ENCODE peak calls at places on chromosomes 2 and 18, in four cellular contexts. One of them, this sample, is unnamed.

GRCh38 chr18:31197676-31198075 is 35.0 kb upstream of the DSC1 start:
- DNase-seq in transverse colon: no peak
- DNase-seq in upper lobe of left lung: no peak
- DNase-seq in HCT116: peak; percentile 23
- DNase-seq in this sample: no peak

GRCh38 chr2:161428240-161428587 is 12.1 kb downstream of the TBR1 start:
- DNase-seq in transverse colon: no peak
- DNase-seq in upper lobe of left lung: no peak
- DNase-seq in HCT116: no peak
- DNase-seq in this sample: no peak

GRCh38 chr2:222290691-222291484 is 7.9 kb downstream of the PAX3 start:
- DNase-seq in transverse colon: no peak
- DNase-seq in upper lobe of left lung: no peak
- DNase-seq in HCT116: no peak
- DNase-seq in this sample: no peak

GRCh38 chr2:121565389-121566250 is 34.9 kb downstream of the RNU4ATAC start:
- DNase-seq in transverse colon: no peak
- DNase-seq in upper lobe of left lung: no peak
- DNase-seq in HCT116: no peak
- DNase-seq in this sample: no peak

GRCh38 chr2:230738391-230738811 is 25.8 kb downstream of the CAB39 start:
- DNase-seq in transverse colon: no peak
- DNase-seq in upper lobe of left lung: no peak
- DNase-seq in HCT116: no peak
- DNase-seq in this sample: peak; percentile 35

GRCh38 chr18:33854086-33854826 is 276.2 kb downstream of the ASXL3 start:
- DNase-seq in transverse colon: no peak
- DNase-seq in upper lobe of left lung: no peak
- DNase-seq in HCT116: no peak
- DNase-seq in this sample: no peak

GRCh38 chr18:72013512-72013911 is 530.6 kb downstream of the CBLN2 start:
- DNase-seq in transverse colon: no peak
- DNase-seq in upper lobe of left lung: no peak
- DNase-seq in HCT116: no peak
- DNase-seq in this sample: no peak

GRCh38 chr2:241764272-241765241 is 12.1 kb upstream of the GAL3ST2 start:
- DNase-seq in transverse colon: no peak
- DNase-seq in upper lobe of left lung: peak; percentile 18
- DNase-seq in HCT116: no peak
- DNase-seq in this sample: no peak

GRCh38 chr2:224887159-224887558 is 155.1 kb downstream of the DOCK10 start:
- DNase-seq in transverse colon: no peak
- DNase-seq in upper lobe of left lung: no peak
- DNase-seq in HCT116: no peak
- DNase-seq in this sample: no peak

GRCh38 chr18:48889115-48889941 is 61.4 kb downstream of the SMAD7 start:
- DNase-seq in transverse colon: no peak
- DNase-seq in upper lobe of left lung: no peak
- DNase-seq in HCT116: no peak
- DNase-seq in this sample: peak; percentile 53

GRCh38 chr18:11163668-11164067 is 14.3 kb upstream of the PIEZO2 start:
- DNase-seq in transverse colon: no peak
- DNase-seq in upper lobe of left lung: no peak
- DNase-seq in HCT116: no peak
- DNase-seq in this sample: peak; percentile 28

GRCh38 chr2:138334323-138334722 is 167.2 kb upstream of the SPOPL start:
- DNase-seq in transverse colon: no peak
- DNase-seq in upper lobe of left lung: no peak
- DNase-seq in HCT116: no peak
- DNase-seq in this sample: no peak

GRCh38 chr2:215601990-215602721 is 166.3 kb upstream of the FN1 start:
- DNase-seq in transverse colon: no peak
- DNase-seq in upper lobe of left lung: no peak
- DNase-seq in HCT116: no peak
- DNase-seq in this sample: no peak

GRCh38 chr2:201448701-201449100 is 2.6 kb downstream of the TRAK2 start:
- DNase-seq in transverse colon: peak; percentile 50
- DNase-seq in upper lobe of left lung: no peak
- DNase-seq in HCT116: no peak
- DNase-seq in this sample: no peak

GRCh38 chr18:9321709-9322108 is 12.9 kb upstream of the TWSG1 start:
- DNase-seq in transverse colon: no peak
- DNase-seq in upper lobe of left lung: no peak
- DNase-seq in HCT116: no peak
- DNase-seq in this sample: no peak

GRCh38 chr18:9322730-9323129 is 11.8 kb upstream of the TWSG1 start:
- DNase-seq in transverse colon: no peak
- DNase-seq in upper lobe of left lung: no peak
- DNase-seq in HCT116: no peak
- DNase-seq in this sample: no peak

GRCh38 chr18:9319333-9319732 is 15.2 kb upstream of the TWSG1 start:
- DNase-seq in transverse colon: no peak
- DNase-seq in upper lobe of left lung: no peak
- DNase-seq in HCT116: no peak
- DNase-seq in this sample: no peak

GRCh38 chr18:9323750-9324445 is 10.7 kb upstream of the TWSG1 start:
- DNase-seq in transverse colon: no peak
- DNase-seq in upper lobe of left lung: no peak
- DNase-seq in HCT116: no peak
- DNase-seq in this sample: no peak

DNA sequence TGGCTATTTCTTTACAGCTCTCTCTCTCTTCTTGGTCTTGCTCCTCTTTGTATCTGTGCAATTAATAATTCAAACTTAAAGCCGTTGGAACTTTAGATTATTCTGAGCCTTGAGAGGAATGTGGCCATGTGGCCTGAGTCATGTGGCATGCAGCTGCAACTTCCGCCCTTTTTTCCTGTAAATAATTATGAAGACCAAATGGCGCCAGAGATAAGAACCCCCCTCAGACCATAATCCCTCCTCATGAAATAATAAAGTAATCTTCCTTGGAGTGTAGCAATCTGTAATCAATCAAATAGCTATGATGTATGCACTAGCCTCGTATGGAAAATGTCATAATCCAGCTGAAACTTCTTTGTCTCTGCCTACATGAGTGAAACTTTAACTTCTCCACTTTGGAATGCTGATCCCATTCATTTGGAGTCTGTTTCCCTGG is 13.5 kb upstream of the TWSG1 start:
- DNase-seq in transverse colon: no peak
- DNase-seq in upper lobe of left lung: no peak
- DNase-seq in HCT116: no peak
- DNase-seq in this sample: no peak
- TF ChIP-seq POLR2A in transverse colon: no peak
- TF ChIP-seq POLR2A in upper lobe of left lung: no peak
- TF ChIP-seq POLR2A in HCT116: no peak
- TF ChIP-seq POLR2A in this sample: no peak

GRCh38 chr18:62564044-62564443 is 41.2 kb downstream of the ZCCHC2 start:
- DNase-seq in transverse colon: no peak
- DNase-seq in upper lobe of left lung: no peak
- DNase-seq in HCT116: no peak
- DNase-seq in this sample: no peak
- H3K36me3 ChIP-seq in transverse colon: no peaks in the 10 kb centered on the region
- H3K36me3 ChIP-seq in upper lobe of left lung: peaks cover 20% of the 10 kb centered on the region
- H3K36me3 ChIP-seq in HCT116: peaks cover 19% of the 10 kb centered on the region
- H3K36me3 ChIP-seq in this sample: peaks cover 12% of the 10 kb centered on the region

GRCh38 chr18:12497296-12497695 is 89.6 kb downstream of the PRELID3A start:
- DNase-seq in transverse colon: no peak
- DNase-seq in upper lobe of left lung: peak; percentile 71
- DNase-seq in HCT116: no peak
- DNase-seq in this sample: no peak

GRCh38 chr18:12492907-12493306 is 85.2 kb downstream of the PRELID3A start:
- DNase-seq in transverse colon: no peak
- DNase-seq in upper lobe of left lung: no peak
- DNase-seq in HCT116: no peak
- DNase-seq in this sample: no peak

GRCh38 chr18:12491611-12492435 is 84.1 kb downstream of the PRELID3A start:
- DNase-seq in transverse colon: no peak
- DNase-seq in upper lobe of left lung: no peak
- DNase-seq in HCT116: no peak
- DNase-seq in this sample: no peak
- TF ChIP-seq POLR2A in transverse colon: no peak
- TF ChIP-seq POLR2A in upper lobe of left lung: no peak
- TF ChIP-seq POLR2A in HCT116: no peak
- TF ChIP-seq POLR2A in this sample: no peak

DNA sequence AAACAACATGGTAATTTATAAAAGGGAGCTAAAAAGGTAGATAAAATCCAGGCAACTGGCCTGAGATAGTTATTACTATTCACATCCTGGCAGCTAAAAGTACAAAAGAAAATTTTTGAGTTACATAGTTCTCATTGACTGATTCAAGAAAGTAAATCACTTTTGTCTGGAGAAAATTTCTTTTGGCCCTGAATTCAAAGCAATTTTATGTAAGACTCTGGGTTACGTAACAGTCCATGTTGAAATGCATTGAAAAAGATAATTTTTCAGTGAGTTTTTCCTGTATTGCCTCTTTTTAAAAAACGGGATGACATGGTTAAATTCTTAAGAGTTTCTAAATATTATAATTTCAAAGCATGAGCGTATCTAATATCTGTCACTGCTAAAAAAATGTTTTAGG is 72.6 kb downstream of the ANKRD12 start:
- DNase-seq in transverse colon: no peak
- DNase-seq in upper lobe of left lung: no peak
- DNase-seq in HCT116: no peak
- DNase-seq in this sample: no peak
- H3K36me3 ChIP-seq in transverse colon: no peaks in the 10 kb centered on the region
- H3K36me3 ChIP-seq in upper lobe of left lung: no peaks in the 10 kb centered on the region
- H3K36me3 ChIP-seq in HCT116: peaks cover 1% of the 10 kb centered on the region
- H3K36me3 ChIP-seq in this sample: no peaks in the 10 kb centered on the region

GRCh38 chr18:80147418-80148315 is 38.6 kb downstream of the ADNP2 start:
- DNase-seq in transverse colon: peak; percentile 88
- DNase-seq in upper lobe of left lung: peak; percentile 85
- DNase-seq in HCT116: no peak
- DNase-seq in this sample: peak; percentile 91
- TF ChIP-seq POLR2A in transverse colon: peak; percentile 74
- TF ChIP-seq POLR2A in upper lobe of left lung: peak; percentile 22
- TF ChIP-seq POLR2A in HCT116: no peak
- TF ChIP-seq POLR2A in this sample: no peak